ENCODE peak calls at places on chromosomes 2 and 18, in ten cellular contexts. X is cardiac fibroblast, V is GM06990, E is hepatocyte, H is lower lobe of right lung, W is IMR-90, N is fibroblast of mammary gland, S is mammary epithelial cell, F is neural crest cell, A is GM12864. Z is an unnamed sample.

GRCh38 chr2:209872675-209873074 is 101.0 kb downstream of the UNC80 start:
- DNase-seq in F (peak; percentile 18), A (no peak), V (no peak), X (peak; percentile 14), H (peak; percentile 51), S (no peak), N (no peak), E (peak; percentile 8), W (no peak), Z (peak; percentile 86)

GRCh38 chr2:132797551-132797950 is 127.5 kb upstream of the LYPD1 start:
- DNase-seq in X (peak; percentile 88), V (no peak), N (no peak), A (no peak), F (no peak), E (no peak), S (peak; percentile 48), H (no peak), W (peak; percentile 91), Z (no peak)

GRCh38 chr2:151027147-151027546 is 234.5 kb downstream of the RBM43 start:
- DNase-seq in X (no peak), N (peak; percentile 5), W (no peak), V (no peak), E (no peak), H (no peak), A (no peak), S (no peak), F (no peak), Z (no peak)

GRCh38 chr18:57441395-57441794 is 6.2 kb downstream of the ONECUT2 start:
- DNase-seq in H (no peak), S (peak; percentile 35), X (peak; percentile 46), W (peak; percentile 33), A (no peak), N (peak; percentile 68), V (peak; percentile 67), F (no peak), E (no peak), Z (peak; percentile 10)

GRCh38 chr2:116719841-116720240 is 1094.7 kb upstream of the DDX18 start:
- DNase-seq in A (no peak), S (peak; percentile 40), E (no peak), H (no peak), V (no peak), W (no peak), F (no peak), X (peak; percentile 24), N (peak; percentile 0), Z (peak; percentile 95)

GRCh38 chr2:145931836-145932352 is 1412.0 kb upstream of the ZEB2 start:
- DNase-seq in H (no peak), X (no peak), V (no peak), A (no peak), F (no peak), W (no peak), N (no peak), S (no peak), E (no peak), Z (no peak)

GRCh38 chr2:135246856-135247255 is 194.8 kb downstream of the RAB3GAP1 start:
- DNase-seq in W (no peak), X (no peak), A (no peak), S (no peak), F (no peak), H (no peak), N (no peak), E (no peak), V (no peak), Z (no peak)

GRCh38 chr2:43402002-43402401 is 175.6 kb upstream of the ZFP36L2 start:
- DNase-seq in E (no peak), A (peak; percentile 96), S (no peak), N (no peak), X (no peak), W (no peak), V (peak; percentile 78), H (no peak), F (no peak), Z (no peak)

GRCh38 chr18:62720766-62721613 is 5.6 kb downstream of the PHLPP1 start:
- DNase-seq in W (no peak), F (no peak), H (no peak), N (no peak), E (no peak), X (no peak), S (no peak), V (no peak), A (no peak), Z (no peak)

GRCh38 chr18:3624818-3625716 is 175.1 kb downstream of the TGIF1 start:
- DNase-seq in X (peak; percentile 99), V (no peak), S (peak; percentile 97), E (peak; percentile 76), N (peak; percentile 97), H (no peak), F (no peak), A (no peak), W (peak; percentile 98), Z (peak; percentile 92)

GRCh38 chr2:217286833-217287232 is 427.0 kb upstream of the TNP1 start:
- DNase-seq in N (peak; percentile 31), W (peak; percentile 93), H (no peak), X (peak; percentile 12), S (no peak), F (no peak), V (no peak), A (no peak), E (no peak), Z (no peak)

DNA sequence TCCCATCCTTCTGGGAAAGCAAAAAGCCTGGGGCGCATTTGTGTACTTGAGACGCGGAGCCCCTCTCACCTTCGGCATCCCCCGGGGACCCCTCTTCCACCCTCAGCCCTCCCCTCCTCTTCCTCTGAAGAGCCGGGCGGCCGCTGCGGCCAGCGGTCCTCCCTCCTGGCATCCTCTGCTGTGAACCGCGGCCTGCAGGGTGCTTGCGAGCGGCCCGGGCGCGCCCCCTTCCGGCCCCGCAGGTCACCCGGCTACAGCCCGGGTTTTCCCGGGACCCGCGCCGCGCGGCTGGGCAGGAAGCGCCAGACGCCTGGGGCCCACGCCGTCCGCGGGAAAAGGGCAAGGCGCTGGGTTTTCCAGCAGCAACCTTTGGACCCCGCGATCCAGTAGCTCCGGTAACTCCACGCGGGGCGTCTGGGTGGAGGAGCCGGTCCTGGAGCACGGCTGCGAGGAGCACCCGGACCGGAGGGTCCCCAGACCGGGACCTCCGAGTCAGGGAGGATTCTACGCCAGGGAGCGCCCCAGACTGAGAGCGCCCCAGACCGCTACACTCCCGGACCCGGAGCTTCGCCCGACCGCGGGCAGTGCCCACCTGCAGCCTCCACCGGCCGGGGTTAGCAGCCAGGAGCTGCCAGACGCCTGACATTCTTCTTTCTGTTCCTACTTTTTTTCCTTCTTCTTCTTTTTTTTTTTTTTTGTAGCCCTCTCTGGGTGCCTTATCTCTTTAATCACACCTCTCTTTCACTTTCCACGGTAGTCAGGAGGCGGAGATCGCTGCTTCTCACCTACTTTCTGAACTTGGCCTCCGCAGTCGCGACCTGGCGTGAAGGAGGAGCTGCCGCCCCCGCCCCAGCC is at the start of gene IL18R1:
- DNase-seq in E (peak; percentile 92), A (peak; percentile 35), F (peak; percentile 72), W (peak; percentile 69), X (peak; percentile 72), H (peak; percentile 87), V (peak; percentile 91), S (peak; percentile 65), N (peak; percentile 59), Z (peak; percentile 71)
- TF ChIP-seq CTCF in E (peak; percentile 92), A (peak; percentile 69), F (peak; percentile 78), W (peak; percentile 90), X (peak; percentile 35), H (peak; percentile 83), V (peak; percentile 61), S (peak; percentile 85), N (peak; percentile 44), Z (peak; percentile 85)

GRCh38 chr2:196329959-196330358 is 158.6 kb upstream of the STK17B start:
- DNase-seq in X (no peak), S (no peak), H (no peak), F (no peak), E (no peak), N (no peak), A (no peak), V (no peak), W (no peak), Z (no peak)

GRCh38 chr2:196331143-196331542 is 159.8 kb upstream of the STK17B start:
- DNase-seq in N (peak; percentile 93), S (peak; percentile 21), F (no peak), V (no peak), H (no peak), E (peak; percentile 66), X (peak; percentile 85), W (peak; percentile 82), A (no peak), Z (peak; percentile 44)

GRCh38 chr2:196328088-196328680 is 156.8 kb upstream of the STK17B start:
- DNase-seq in N (no peak), A (no peak), X (no peak), S (no peak), F (no peak), V (no peak), H (no peak), W (no peak), E (no peak), Z (no peak)

GRCh38 chr2:196331816-196332215 is 160.4 kb upstream of the STK17B start:
- DNase-seq in N (peak; percentile 61), V (no peak), S (no peak), E (no peak), X (peak; percentile 62), H (no peak), W (peak; percentile 75), F (no peak), A (no peak), Z (no peak)

GRCh38 chr2:196330645-196331044 is 159.3 kb upstream of the STK17B start:
- DNase-seq in F (no peak), E (no peak), X (no peak), N (no peak), A (no peak), S (no peak), W (no peak), H (no peak), V (no peak), Z (no peak)
- TF ChIP-seq CTCF in F (no peak), E (no peak), X (no peak), N (no peak), A (no peak), S (no peak), W (no peak), H (no peak), V (no peak), Z (no peak)

GRCh38 chr18:49756135-49756534 is 57.2 kb downstream of the ACAA2 start:
- DNase-seq in S (no peak), W (no peak), H (no peak), A (no peak), E (no peak), F (no peak), X (no peak), N (no peak), V (no peak), Z (no peak)
- TF ChIP-seq CTCF in S (no peak), W (no peak), H (no peak), A (no peak), E (no peak), F (no peak), X (no peak), N (no peak), V (no peak), Z (no peak)

DNA sequence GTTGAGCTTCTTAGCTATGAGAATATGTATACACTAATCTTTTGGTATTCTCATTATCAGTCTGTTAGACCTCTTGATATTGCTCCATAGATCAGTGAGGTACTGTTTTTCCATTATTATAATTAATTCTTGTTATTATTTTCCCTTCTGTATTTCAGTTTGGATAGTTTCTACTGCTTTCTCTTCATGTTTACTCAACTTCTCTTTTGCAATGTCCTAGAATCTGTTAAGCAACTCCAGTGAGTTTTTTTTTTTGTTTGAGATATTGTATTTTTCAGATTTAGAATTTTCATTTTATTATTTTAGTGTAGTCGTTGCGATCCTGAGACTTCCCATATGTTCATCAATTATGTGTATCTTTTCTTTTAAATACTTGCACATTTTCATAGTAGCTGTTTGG is 260.8 kb downstream of the SETBP1 start:
- DNase-seq in F (no peak), V (no peak), X (no peak), E (no peak), S (no peak), W (no peak), H (no peak), N (no peak), A (no peak), Z (no peak)
- TF ChIP-seq CTCF in F (no peak), V (no peak), X (no peak), E (no peak), S (no peak), W (no peak), H (no peak), N (no peak), A (no peak), Z (no peak)

Z was measured in MCF 10A.